ENCODE peak calls at places on chromosomes 2 and 18, in six cellular contexts. O is uterus, D is PC-9, H is SJSA1, W is adrenal gland, P is HCT116. I is an unnamed sample.

GRCh38 chr2:46377287-46377605 is 80.0 kb downstream of the EPAS1 start:
- DNase-seq in O (peak), D (no peak), H (no peak), W (no peak), P (no peak), I (no peak)

GRCh38 chr18:14919666-14920065 is 171.7 kb downstream of the ANKRD30B start:
- DNase-seq in O (no peak), D (no peak), H (no peak), W (no peak), P (no peak), I (no peak)

GRCh38 chr18:25817571-25818237 is 272.7 kb downstream of the SS18 start:
- DNase-seq in O (no peak), D (no peak), H (no peak), W (no peak), P (no peak), I (no peak)

GRCh38 chr2:30336978-30337841 is 105.9 kb downstream of the LBH start:
- DNase-seq in O (no peak), D (no peak), H (no peak), W (no peak), P (no peak), I (no peak)

GRCh38 chr2:156326488-156326887 is 6.0 kb downstream of the NR4A2 start:
- DNase-seq in O (no peak), D (no peak), H (no peak), W (no peak), P (no peak), I (no peak)

GRCh38 chr2:29325544-29325943 is 210.3 kb downstream of the CLIP4 start:
- DNase-seq in O (no peak), D (no peak), H (no peak), W (no peak), P (no peak), I (no peak)

GRCh38 chr2:189162566-189162965 is 17.0 kb downstream of the COL5A2 start:
- DNase-seq in O (no peak), D (no peak), H (no peak), W (no peak), P (no peak), I (no peak)

GRCh38 chr2:172446524-172447063 is 19.2 kb downstream of the ITGA6 start:
- DNase-seq in O (no peak), D (no peak), H (no peak), W (no peak), P (no peak), I (no peak)

GRCh38 chr2:15790838-15791237 is 149.5 kb upstream of the MYCN start:
- DNase-seq in O (no peak), D (no peak), H (no peak), W (no peak), P (no peak), I (no peak)

GRCh38 chr2:65231892-65232477 is 4.4 kb downstream of the ACTR2 start:
- DNase-seq in O (no peak), D (no peak), H (no peak), W (no peak), P (no peak), I (no peak)

GRCh38 chr2:20917724-20918572 is 95.0 kb upstream of the LDAH start:
- DNase-seq in O (no peak), D (no peak), H (no peak), W (no peak), P (no peak), I (no peak)

GRCh38 chr2:241895732-241896641 is 26.5 kb downstream of the RTP5 start:
- DNase-seq in O (peak), D (no peak), H (peak), W (peak), P (no peak), I (no peak)

GRCh38 chr2:232273903-232274598 is 104.5 kb upstream of the ALPP start:
- DNase-seq in O (no peak), D (no peak), H (no peak), W (no peak), P (no peak), I (no peak)

GRCh38 chr2:188235364-188235763 is 56.3 kb upstream of the GULP1 start:
- DNase-seq in O (no peak), D (no peak), H (no peak), W (no peak), P (no peak), I (no peak)

GRCh38 chr2:105822186-105822585 is 77.5 kb downstream of the NCK2 start:
- DNase-seq in O (no peak), D (no peak), H (no peak), W (no peak), P (no peak), I (no peak)
- H3K27ac ChIP-seq in O (no peak), D (no peak), H (no peak), W (no peak), P (no peak), I (no peak)

GRCh38 chr2:37599688-37600525 is 71.5 kb downstream of the CDC42EP3 start:
- DNase-seq in O (no peak), D (no peak), H (no peak), W (no peak), P (no peak), I (no peak)
- H3K4me3 ChIP-seq in O (no peak), D (no peak), H (no peak), W (no peak), P (no peak), I (no peak)

GRCh38 chr2:193538061-193538460 is 1343.3 kb upstream of the TMEFF2 start:
- DNase-seq in O (no peak), D (no peak), H (no peak), W (no peak), P (no peak), I (no peak)
- H3K27ac ChIP-seq in O (no peak), D (no peak), H (no peak), W (no peak), P (no peak), I (no peak)

DNA sequence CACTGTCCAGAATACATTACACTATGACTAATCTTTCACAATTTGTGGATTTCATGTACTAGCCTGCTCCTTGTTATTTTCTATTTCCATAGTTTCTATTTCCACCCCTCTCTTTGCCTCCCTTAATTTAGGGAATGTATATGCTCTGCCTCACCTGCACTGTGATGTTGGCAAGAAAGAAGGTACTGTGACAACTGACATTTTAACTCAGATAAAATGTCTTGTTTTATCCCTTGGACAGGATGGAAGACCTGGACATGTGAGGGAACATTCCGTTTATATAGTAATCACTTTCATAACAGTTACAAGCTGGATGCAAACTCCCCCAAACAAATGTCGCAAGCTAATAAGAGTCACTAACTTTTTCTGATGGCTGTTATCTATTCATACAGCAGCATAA is 21.5 kb upstream of the DSG3 start:
- DNase-seq in O (no peak), D (no peak), H (no peak), W (no peak), P (no peak), I (no peak)
- H3K4me3 ChIP-seq in O (no peak), D (no peak), H (no peak), W (no peak), P (no peak), I (no peak)

I was measured in left ventricle myocardium inferior.